ENCODE peak calls at places on chromosomes 11 and 22, in four cellular contexts. One of them, this sample, is unnamed.

GRCh38 chr11:93728792-93729128 is 12.5 kb downstream of the TAF1D start:
- DNase-seq in psoas muscle: no peak
- DNase-seq in neural crest cell: no peak
- DNase-seq in uterus: no peak
- DNase-seq in this sample: no peak

GRCh38 chr11:75563978-75564552 is 2.0 kb downstream of the SERPINH1 start:
- DNase-seq in psoas muscle: peak
- DNase-seq in neural crest cell: peak
- DNase-seq in uterus: peak
- DNase-seq in this sample: no peak

GRCh38 chr11:72012897-72013721 is 14.4 kb downstream of the IL18BP start:
- DNase-seq in psoas muscle: peak
- DNase-seq in neural crest cell: no peak
- DNase-seq in uterus: peak
- DNase-seq in this sample: no peak

GRCh38 chr22:45007946-45008852 is 1.6 kb downstream of the PHF21B start:
- DNase-seq in psoas muscle: peak
- DNase-seq in neural crest cell: peak
- DNase-seq in uterus: peak
- DNase-seq in this sample: no peak

GRCh38 chr11:10770626-10771254 is 19.7 kb downstream of the CTR9 start:
- DNase-seq in psoas muscle: peak
- DNase-seq in neural crest cell: peak
- DNase-seq in uterus: peak
- DNase-seq in this sample: no peak

GRCh38 chr11:8223513-8223899 is 40.2 kb downstream of the LMO1 start:
- DNase-seq in psoas muscle: no peak
- DNase-seq in neural crest cell: no peak
- DNase-seq in uterus: no peak
- DNase-seq in this sample: no peak

GRCh38 chr11:74579577-74580270 is 12.7 kb upstream of the POLD3 start:
- DNase-seq in psoas muscle: no peak
- DNase-seq in neural crest cell: no peak
- DNase-seq in uterus: no peak
- DNase-seq in this sample: no peak

GRCh38 chr11:64877390-64878222 is 815 bp downstream of the EHD1 start:
- DNase-seq in psoas muscle: peak
- DNase-seq in neural crest cell: no peak
- DNase-seq in uterus: no peak
- DNase-seq in this sample: no peak

GRCh38 chr11:43920598-43921419 is 21.6 kb upstream of the C11orf96 start:
- DNase-seq in psoas muscle: peak
- DNase-seq in neural crest cell: no peak
- DNase-seq in uterus: peak
- DNase-seq in this sample: no peak

GRCh38 chr11:124069429-124070401 is 28.6 kb upstream of the OR10G7 start:
- DNase-seq in psoas muscle: peak
- DNase-seq in neural crest cell: peak
- DNase-seq in uterus: no peak
- DNase-seq in this sample: no peak

GRCh38 chr11:3056296-3057068 is 741 bp downstream of the CARS1 start:
- DNase-seq in psoas muscle: no peak
- DNase-seq in neural crest cell: no peak
- DNase-seq in uterus: no peak
- DNase-seq in this sample: no peak

GRCh38 chr11:34809191-34810106 is 106.7 kb downstream of the APIP start:
- DNase-seq in psoas muscle: no peak
- DNase-seq in neural crest cell: no peak
- DNase-seq in uterus: no peak
- DNase-seq in this sample: no peak

GRCh38 chr11:122516686-122517085 is 138.8 kb upstream of the UBASH3B start:
- DNase-seq in psoas muscle: no peak
- DNase-seq in neural crest cell: no peak
- DNase-seq in uterus: no peak
- DNase-seq in this sample: no peak

GRCh38 chr22:29340566-29340965 is 25.1 kb upstream of the RASL10A start:
- DNase-seq in psoas muscle: no peak
- DNase-seq in neural crest cell: no peak
- DNase-seq in uterus: no peak
- DNase-seq in this sample: no peak

GRCh38 chr22:29342177-29342576 is 26.7 kb upstream of the RASL10A start:
- DNase-seq in psoas muscle: no peak
- DNase-seq in neural crest cell: no peak
- DNase-seq in uterus: no peak
- DNase-seq in this sample: no peak

GRCh38 chr22:29342577-29343312 is 27.2 kb upstream of the RASL10A start:
- DNase-seq in psoas muscle: no peak
- DNase-seq in neural crest cell: no peak
- DNase-seq in uterus: no peak
- DNase-seq in this sample: no peak

GRCh38 chr22:29341849-29342127 is 26.3 kb upstream of the RASL10A start:
- DNase-seq in psoas muscle: no peak
- DNase-seq in neural crest cell: no peak
- DNase-seq in uterus: no peak
- DNase-seq in this sample: no peak

GRCh38 chr22:29341056-29341848 is 25.8 kb upstream of the RASL10A start:
- DNase-seq in psoas muscle: no peak
- DNase-seq in neural crest cell: no peak
- DNase-seq in uterus: no peak
- DNase-seq in this sample: no peak
- TF ChIP-seq CTCF in psoas muscle: no peak
- TF ChIP-seq CTCF in neural crest cell: no peak
- TF ChIP-seq CTCF in uterus: no peak
- TF ChIP-seq CTCF in this sample: no peak

DNA sequence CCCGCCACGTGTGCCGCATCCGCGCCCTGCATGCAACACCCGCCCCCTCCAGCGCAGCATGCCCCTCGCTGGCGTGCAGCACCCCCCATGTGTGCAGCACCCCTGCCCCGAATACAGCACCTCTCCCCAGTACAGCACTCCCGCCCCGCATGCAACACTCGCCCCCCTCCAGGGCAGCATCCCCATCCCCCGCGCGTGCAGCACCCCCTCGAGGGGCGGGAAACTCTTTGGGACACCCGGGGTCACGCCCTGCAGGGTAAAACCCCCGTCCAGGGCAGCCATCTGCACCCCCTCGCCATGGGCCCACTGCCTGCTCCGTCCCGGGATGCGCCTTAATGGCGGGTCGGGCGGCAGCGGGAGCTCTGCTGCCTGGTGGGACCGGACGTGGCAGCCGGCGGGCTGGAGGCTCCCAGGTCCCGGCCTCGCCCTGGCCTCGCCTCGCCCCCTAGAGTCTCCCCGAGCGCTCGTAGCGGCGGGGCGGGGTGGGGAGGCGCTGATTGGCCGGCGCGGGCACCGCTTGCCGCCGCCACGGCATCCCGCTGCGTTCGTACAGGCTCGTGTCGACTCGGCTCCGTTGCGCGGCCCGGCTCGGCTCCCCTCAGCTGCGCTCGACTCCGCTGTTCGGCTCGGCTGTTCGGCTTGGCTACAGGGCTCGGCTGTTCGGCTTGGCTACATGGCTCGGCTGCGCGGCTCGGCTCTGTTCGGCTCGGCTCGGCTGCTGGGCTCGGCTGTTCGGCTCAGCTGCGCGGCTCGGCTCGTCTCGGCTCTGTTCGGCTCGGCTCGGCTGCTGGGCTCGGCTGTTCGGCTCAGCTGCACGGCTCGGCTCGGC is 417 bp upstream of the BRSK2 start:
- DNase-seq in psoas muscle: peak
- DNase-seq in neural crest cell: peak
- DNase-seq in uterus: peak
- DNase-seq in this sample: peak
- TF ChIP-seq CTCF in psoas muscle: no peak
- TF ChIP-seq CTCF in neural crest cell: no peak
- TF ChIP-seq CTCF in uterus: peak
- TF ChIP-seq CTCF in this sample: no peak

GRCh38 chr22:40176921-40177737 is 596 bp upstream of the TNRC6B start:
- DNase-seq in psoas muscle: peak
- DNase-seq in neural crest cell: peak
- DNase-seq in uterus: peak
- DNase-seq in this sample: peak

GRCh38 chr22:40178417-40179409 is 988 bp downstream of the TNRC6B start:
- DNase-seq in psoas muscle: no peak
- DNase-seq in neural crest cell: peak
- DNase-seq in uterus: no peak
- DNase-seq in this sample: peak

GRCh38 chr22:40179535-40179934 is 1.8 kb downstream of the TNRC6B start:
- DNase-seq in psoas muscle: no peak
- DNase-seq in neural crest cell: no peak
- DNase-seq in uterus: no peak
- DNase-seq in this sample: no peak

GRCh38 chr22:40175571-40176105 is 2.1 kb upstream of the TNRC6B start:
- DNase-seq in psoas muscle: no peak
- DNase-seq in neural crest cell: no peak
- DNase-seq in uterus: no peak
- DNase-seq in this sample: no peak

DNA sequence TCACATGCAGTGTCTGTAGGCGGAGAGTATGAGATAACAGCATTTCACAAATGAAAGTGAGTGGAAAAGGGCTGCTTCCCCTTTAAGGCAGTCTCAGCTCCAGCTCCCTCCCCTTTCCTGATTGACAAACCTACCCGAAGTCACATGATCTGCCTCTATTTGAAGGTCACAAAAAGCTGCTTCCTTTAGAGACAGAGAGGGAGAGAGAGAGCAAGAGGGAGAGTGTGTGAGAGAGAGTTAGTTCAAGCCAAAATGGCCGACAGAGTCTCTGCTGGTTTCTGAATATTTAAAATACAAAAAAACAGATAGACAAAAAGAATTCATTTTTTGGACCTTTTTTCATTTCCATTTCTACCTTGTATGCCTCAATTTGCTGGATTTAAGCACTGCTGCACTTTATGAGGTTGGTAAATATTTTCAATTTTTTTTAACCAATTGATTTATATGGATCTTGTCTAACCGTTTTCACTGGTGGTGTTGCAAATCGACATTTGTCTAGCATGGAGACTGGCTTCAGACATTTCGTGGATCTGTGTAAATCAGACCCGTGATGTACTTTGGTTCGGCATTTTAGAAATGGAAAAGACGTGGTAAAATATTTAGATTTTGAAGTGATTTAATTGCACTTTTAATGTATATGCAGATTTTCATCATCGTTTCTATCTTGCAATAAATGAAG is at the start of gene TNRC6B:
- DNase-seq in psoas muscle: peak
- DNase-seq in neural crest cell: peak
- DNase-seq in uterus: peak
- DNase-seq in this sample: peak
- TF ChIP-seq CTCF in psoas muscle: no peak
- TF ChIP-seq CTCF in neural crest cell: no peak
- TF ChIP-seq CTCF in uterus: peak
- TF ChIP-seq CTCF in this sample: no peak

GRCh38 chr11:127013550-127013949 is 13.0 kb upstream of the KIRREL3 start:
- DNase-seq in psoas muscle: no peak
- DNase-seq in neural crest cell: no peak
- DNase-seq in uterus: no peak
- DNase-seq in this sample: no peak

GRCh38 chr11:127018683-127019279 is 18.2 kb upstream of the KIRREL3 start:
- DNase-seq in psoas muscle: no peak
- DNase-seq in neural crest cell: no peak
- DNase-seq in uterus: no peak
- DNase-seq in this sample: no peak

DNA sequence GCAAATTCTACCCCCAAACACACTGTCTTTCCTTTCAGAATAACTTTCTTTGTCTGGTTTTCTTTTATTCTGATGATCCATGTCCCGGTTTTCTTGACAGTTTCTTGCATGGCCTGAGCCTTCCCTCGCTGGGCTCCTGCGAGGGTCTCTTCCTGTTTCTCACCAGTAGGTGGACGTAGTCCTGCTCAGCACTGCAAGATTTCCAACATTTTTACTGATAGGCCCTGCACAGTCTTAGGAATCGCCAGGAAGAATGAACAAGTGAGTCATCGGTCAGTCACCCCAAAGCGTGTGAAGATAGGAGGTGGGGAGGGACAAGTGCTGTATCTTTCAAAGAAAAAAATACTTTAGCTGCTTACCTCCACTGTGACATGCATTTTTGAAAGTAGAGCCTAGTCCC is 16.9 kb upstream of the KIRREL3 start:
- DNase-seq in psoas muscle: no peak
- DNase-seq in neural crest cell: peak
- DNase-seq in uterus: no peak
- DNase-seq in this sample: no peak
- TF ChIP-seq CTCF in psoas muscle: no peak
- TF ChIP-seq CTCF in neural crest cell: peak
- TF ChIP-seq CTCF in uterus: no peak
- TF ChIP-seq CTCF in this sample: no peak

This sample was measured in natural killer cell.